ENCODE peak calls at places on chromosomes 13 and 19, in eight cellular contexts. One of them, this sample, is unnamed.

GRCh38 chr13:51364404-51365008 is 25.0 kb downstream of the SERPINE3 start:
- DNase-seq in upper lobe of right lung: no peak
- DNase-seq in stomach: no peak
- DNase-seq in foreskin fibroblast: peak
- DNase-seq in RWPE2: no peak
- DNase-seq in astrocyte of the cerebellum: peak
- DNase-seq in tibial nerve: no peak
- DNase-seq in heart right ventricle: no peak
- DNase-seq in this sample: peak

GRCh38 chr13:70896136-70896535 is 787.9 kb upstream of the KLHL1 start:
- DNase-seq in upper lobe of right lung: no peak
- DNase-seq in stomach: no peak
- DNase-seq in foreskin fibroblast: no peak
- DNase-seq in RWPE2: no peak
- DNase-seq in astrocyte of the cerebellum: no peak
- DNase-seq in tibial nerve: no peak
- DNase-seq in heart right ventricle: no peak
- DNase-seq in this sample: no peak

GRCh38 chr13:90797335-90797734 is 550.2 kb upstream of the MIR17HG start:
- DNase-seq in upper lobe of right lung: no peak
- DNase-seq in stomach: no peak
- DNase-seq in foreskin fibroblast: no peak
- DNase-seq in RWPE2: no peak
- DNase-seq in astrocyte of the cerebellum: no peak
- DNase-seq in tibial nerve: no peak
- DNase-seq in heart right ventricle: no peak
- DNase-seq in this sample: no peak

GRCh38 chr19:10915511-10916091 is 12.8 kb downstream of the YIPF2 start:
- DNase-seq in upper lobe of right lung: no peak
- DNase-seq in stomach: peak
- DNase-seq in foreskin fibroblast: peak
- DNase-seq in RWPE2: peak
- DNase-seq in astrocyte of the cerebellum: no peak
- DNase-seq in tibial nerve: peak
- DNase-seq in heart right ventricle: no peak
- DNase-seq in this sample: peak

GRCh38 chr13:44068737-44069136 is 189.0 kb downstream of the LACC1 start:
- DNase-seq in upper lobe of right lung: no peak
- DNase-seq in stomach: no peak
- DNase-seq in foreskin fibroblast: peak
- DNase-seq in RWPE2: no peak
- DNase-seq in astrocyte of the cerebellum: peak
- DNase-seq in tibial nerve: no peak
- DNase-seq in heart right ventricle: no peak
- DNase-seq in this sample: no peak

GRCh38 chr13:21913010-21913409 is 242.1 kb downstream of the FGF9 start:
- DNase-seq in upper lobe of right lung: no peak
- DNase-seq in stomach: no peak
- DNase-seq in foreskin fibroblast: no peak
- DNase-seq in RWPE2: no peak
- DNase-seq in astrocyte of the cerebellum: no peak
- DNase-seq in tibial nerve: no peak
- DNase-seq in heart right ventricle: no peak
- DNase-seq in this sample: no peak

GRCh38 chr13:98267080-98267912 is 90.2 kb upstream of the RNF113B start:
- DNase-seq in upper lobe of right lung: no peak
- DNase-seq in stomach: peak
- DNase-seq in foreskin fibroblast: no peak
- DNase-seq in RWPE2: no peak
- DNase-seq in astrocyte of the cerebellum: no peak
- DNase-seq in tibial nerve: peak
- DNase-seq in heart right ventricle: no peak
- DNase-seq in this sample: no peak

GRCh38 chr19:55683449-55684261 is 8.6 kb downstream of the EPN1 start:
- DNase-seq in upper lobe of right lung: no peak
- DNase-seq in stomach: peak
- DNase-seq in foreskin fibroblast: no peak
- DNase-seq in RWPE2: no peak
- DNase-seq in astrocyte of the cerebellum: no peak
- DNase-seq in tibial nerve: no peak
- DNase-seq in heart right ventricle: no peak
- DNase-seq in this sample: no peak

GRCh38 chr19:17871878-17872250 is at the start of gene SLC5A5:
- DNase-seq in upper lobe of right lung: no peak
- DNase-seq in stomach: no peak
- DNase-seq in foreskin fibroblast: no peak
- DNase-seq in RWPE2: no peak
- DNase-seq in astrocyte of the cerebellum: no peak
- DNase-seq in tibial nerve: no peak
- DNase-seq in heart right ventricle: no peak
- DNase-seq in this sample: no peak

GRCh38 chr13:113149711-113150544 is 8.5 kb upstream of the PROZ start:
- DNase-seq in upper lobe of right lung: no peak
- DNase-seq in stomach: no peak
- DNase-seq in foreskin fibroblast: no peak
- DNase-seq in RWPE2: no peak
- DNase-seq in astrocyte of the cerebellum: no peak
- DNase-seq in tibial nerve: no peak
- DNase-seq in heart right ventricle: no peak
- DNase-seq in this sample: no peak

GRCh38 chr13:50257646-50258045 is 242.4 kb downstream of the KCNRG start:
- DNase-seq in upper lobe of right lung: no peak
- DNase-seq in stomach: no peak
- DNase-seq in foreskin fibroblast: no peak
- DNase-seq in RWPE2: no peak
- DNase-seq in astrocyte of the cerebellum: no peak
- DNase-seq in tibial nerve: no peak
- DNase-seq in heart right ventricle: no peak
- DNase-seq in this sample: no peak

GRCh38 chr13:77374339-77374738 is 47.4 kb upstream of the MYCBP2 start:
- DNase-seq in upper lobe of right lung: no peak
- DNase-seq in stomach: no peak
- DNase-seq in foreskin fibroblast: no peak
- DNase-seq in RWPE2: no peak
- DNase-seq in astrocyte of the cerebellum: no peak
- DNase-seq in tibial nerve: no peak
- DNase-seq in heart right ventricle: no peak
- DNase-seq in this sample: no peak

GRCh38 chr13:44374348-44374712 is 706 bp downstream of the SERP2 start:
- DNase-seq in upper lobe of right lung: no peak
- DNase-seq in stomach: no peak
- DNase-seq in foreskin fibroblast: no peak
- DNase-seq in RWPE2: no peak
- DNase-seq in astrocyte of the cerebellum: no peak
- DNase-seq in tibial nerve: no peak
- DNase-seq in heart right ventricle: no peak
- DNase-seq in this sample: no peak

GRCh38 chr19:39499082-39499642 is 415 bp downstream of the DLL3 start:
- DNase-seq in upper lobe of right lung: no peak
- DNase-seq in stomach: no peak
- DNase-seq in foreskin fibroblast: peak
- DNase-seq in RWPE2: no peak
- DNase-seq in astrocyte of the cerebellum: no peak
- DNase-seq in tibial nerve: no peak
- DNase-seq in heart right ventricle: no peak
- DNase-seq in this sample: no peak

GRCh38 chr19:57239982-57240310 is 486 bp upstream of the ZNF805 start:
- DNase-seq in upper lobe of right lung: peak
- DNase-seq in stomach: no peak
- DNase-seq in foreskin fibroblast: no peak
- DNase-seq in RWPE2: no peak
- DNase-seq in astrocyte of the cerebellum: no peak
- DNase-seq in tibial nerve: no peak
- DNase-seq in heart right ventricle: no peak
- DNase-seq in this sample: no peak

GRCh38 chr13:80475718-80476117 is 134.8 kb upstream of the SPRY2 start:
- DNase-seq in upper lobe of right lung: no peak
- DNase-seq in stomach: no peak
- DNase-seq in foreskin fibroblast: peak
- DNase-seq in RWPE2: no peak
- DNase-seq in astrocyte of the cerebellum: no peak
- DNase-seq in tibial nerve: no peak
- DNase-seq in heart right ventricle: no peak
- DNase-seq in this sample: no peak

DNA sequence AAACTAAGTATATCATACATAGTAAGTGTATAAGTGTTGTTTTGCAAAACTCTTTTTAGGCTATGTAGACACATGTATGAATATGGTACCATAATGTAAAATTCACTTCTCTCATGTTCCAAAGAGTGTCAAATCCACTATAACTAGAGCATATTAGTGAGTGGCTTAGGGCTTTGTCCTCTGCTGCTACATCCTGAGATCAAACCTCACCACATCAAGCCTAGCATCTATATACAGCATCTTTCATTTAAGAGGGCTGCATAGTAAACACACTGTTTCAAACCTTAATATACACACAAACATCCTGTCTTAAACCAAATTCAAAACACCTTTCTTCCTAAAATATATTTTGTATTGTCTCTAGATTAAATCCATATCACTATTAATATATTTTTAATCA is 38.6 kb downstream of the ELF1 start:
- DNase-seq in upper lobe of right lung: no peak
- DNase-seq in stomach: no peak
- DNase-seq in foreskin fibroblast: no peak
- DNase-seq in RWPE2: no peak
- DNase-seq in astrocyte of the cerebellum: no peak
- DNase-seq in tibial nerve: no peak
- DNase-seq in heart right ventricle: no peak
- DNase-seq in this sample: no peak
- H3K4me3 ChIP-seq in upper lobe of right lung: peak
- H3K4me3 ChIP-seq in stomach: peak
- H3K4me3 ChIP-seq in foreskin fibroblast: no peak
- H3K4me3 ChIP-seq in RWPE2: no peak
- H3K4me3 ChIP-seq in astrocyte of the cerebellum: no peak
- H3K4me3 ChIP-seq in tibial nerve: peak
- H3K4me3 ChIP-seq in heart right ventricle: peak
- H3K4me3 ChIP-seq in this sample: no peak

DNA sequence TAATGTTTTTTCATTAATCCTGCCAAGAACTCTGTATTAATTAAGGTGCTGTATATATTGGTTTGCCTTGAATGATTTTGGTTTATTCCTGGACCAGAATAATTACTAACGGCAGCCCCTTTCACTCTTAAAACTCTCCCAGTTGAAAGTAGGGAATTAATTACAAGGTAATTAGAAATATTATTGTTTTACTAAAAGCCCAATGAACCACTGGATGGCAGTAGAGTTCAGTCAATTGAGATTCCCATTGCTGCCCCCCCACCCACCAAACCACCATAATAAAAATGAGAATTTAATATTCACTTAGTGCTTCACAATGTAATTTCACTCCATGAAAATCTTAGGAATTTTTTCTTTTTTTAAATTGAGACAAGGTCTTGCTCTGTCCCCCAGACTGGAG is 13.7 kb downstream of the WBP4 start:
- DNase-seq in upper lobe of right lung: no peak
- DNase-seq in stomach: no peak
- DNase-seq in foreskin fibroblast: peak
- DNase-seq in RWPE2: no peak
- DNase-seq in astrocyte of the cerebellum: peak
- DNase-seq in tibial nerve: peak
- DNase-seq in heart right ventricle: no peak
- DNase-seq in this sample: no peak
- TF ChIP-seq CTCF in upper lobe of right lung: peak
- TF ChIP-seq CTCF in stomach: peak
- TF ChIP-seq CTCF in foreskin fibroblast: peak
- TF ChIP-seq CTCF in RWPE2: peak
- TF ChIP-seq CTCF in astrocyte of the cerebellum: peak
- TF ChIP-seq CTCF in tibial nerve: peak
- TF ChIP-seq CTCF in heart right ventricle: peak
- TF ChIP-seq CTCF in this sample: peak

GRCh38 chr19:32124585-32124984 is 220.8 kb upstream of the ZNF507 start:
- DNase-seq in upper lobe of right lung: no peak
- DNase-seq in stomach: no peak
- DNase-seq in foreskin fibroblast: no peak
- DNase-seq in RWPE2: no peak
- DNase-seq in astrocyte of the cerebellum: no peak
- DNase-seq in tibial nerve: no peak
- DNase-seq in heart right ventricle: no peak
- DNase-seq in this sample: no peak

GRCh38 chr19:32123355-32123940 is 222.0 kb upstream of the ZNF507 start:
- DNase-seq in upper lobe of right lung: no peak
- DNase-seq in stomach: no peak
- DNase-seq in foreskin fibroblast: no peak
- DNase-seq in RWPE2: no peak
- DNase-seq in astrocyte of the cerebellum: no peak
- DNase-seq in tibial nerve: no peak
- DNase-seq in heart right ventricle: no peak
- DNase-seq in this sample: no peak

DNA sequence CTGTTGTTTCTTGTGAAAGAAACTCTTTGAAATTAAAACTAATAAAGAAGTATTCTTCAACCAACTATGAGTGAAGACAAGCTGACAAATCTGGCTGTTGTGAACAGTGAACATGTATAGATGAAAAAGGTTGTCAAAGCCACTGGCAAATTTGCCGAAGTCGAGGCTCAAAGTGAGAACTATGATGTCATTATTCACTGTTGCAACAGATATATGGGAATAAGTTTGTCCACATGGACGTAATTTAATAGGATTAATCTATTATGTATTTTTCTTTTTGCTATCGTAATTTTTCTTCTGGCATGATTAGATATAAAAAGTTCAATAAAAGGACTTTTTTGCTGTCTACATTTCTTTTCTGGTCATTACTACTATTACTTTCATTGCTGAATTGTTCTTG is 223.2 kb upstream of the ZNF507 start:
- DNase-seq in upper lobe of right lung: no peak
- DNase-seq in stomach: no peak
- DNase-seq in foreskin fibroblast: no peak
- DNase-seq in RWPE2: no peak
- DNase-seq in astrocyte of the cerebellum: no peak
- DNase-seq in tibial nerve: no peak
- DNase-seq in heart right ventricle: no peak
- DNase-seq in this sample: no peak
- H3K4me3 ChIP-seq in upper lobe of right lung: no peak
- H3K4me3 ChIP-seq in stomach: no peak
- H3K4me3 ChIP-seq in foreskin fibroblast: no peak
- H3K4me3 ChIP-seq in RWPE2: no peak
- H3K4me3 ChIP-seq in astrocyte of the cerebellum: no peak
- H3K4me3 ChIP-seq in tibial nerve: no peak
- H3K4me3 ChIP-seq in heart right ventricle: no peak
- H3K4me3 ChIP-seq in this sample: no peak

DNA sequence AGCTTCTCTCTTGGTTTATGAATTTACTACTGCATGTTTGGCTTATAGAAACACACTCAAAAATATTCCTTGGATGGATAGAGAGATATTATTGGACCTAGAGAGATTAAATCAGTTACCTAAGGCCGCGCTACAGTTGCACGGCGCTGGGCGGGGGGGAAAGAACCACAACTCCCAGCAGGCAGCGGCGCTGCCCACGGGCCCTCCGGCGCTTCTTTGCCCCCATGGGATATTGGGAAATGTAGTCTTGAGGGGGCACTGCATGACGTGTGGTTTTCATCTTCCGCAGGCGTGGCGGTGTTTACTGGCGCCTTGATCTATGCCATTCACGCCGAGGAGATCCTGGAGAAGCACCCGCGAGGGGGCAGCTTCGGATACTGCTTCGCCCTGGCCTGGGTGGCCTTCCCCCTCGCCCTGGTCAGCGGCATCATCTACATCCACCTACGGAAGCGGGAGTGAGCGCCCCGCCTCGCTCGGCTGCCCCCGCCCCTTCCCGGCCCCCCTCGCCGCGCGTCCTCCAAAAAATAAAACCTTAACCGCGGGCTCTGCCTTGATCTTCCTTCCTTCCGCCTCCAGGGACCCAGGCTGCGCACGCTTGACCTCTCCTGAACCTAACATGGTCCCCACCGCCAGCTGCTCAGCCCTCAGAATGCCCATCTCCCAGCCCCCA is 4.8 kb downstream of the EMP3 start:
- DNase-seq in upper lobe of right lung: peak
- DNase-seq in stomach: peak
- DNase-seq in foreskin fibroblast: no peak
- DNase-seq in RWPE2: no peak
- DNase-seq in astrocyte of the cerebellum: peak
- DNase-seq in tibial nerve: peak
- DNase-seq in heart right ventricle: peak
- DNase-seq in this sample: no peak
- TF ChIP-seq CTCF in upper lobe of right lung: no peak
- TF ChIP-seq CTCF in stomach: peak
- TF ChIP-seq CTCF in foreskin fibroblast: no peak
- TF ChIP-seq CTCF in RWPE2: no peak
- TF ChIP-seq CTCF in astrocyte of the cerebellum: no peak
- TF ChIP-seq CTCF in tibial nerve: no peak
- TF ChIP-seq CTCF in heart right ventricle: no peak
- TF ChIP-seq CTCF in this sample: no peak